ENCODE peak calls at places on chromosome 11, in five cellular contexts. One of them, this sample, is unnamed.

GRCh38 chr11:31827458-31828206 is 16.5 kb upstream of the PAX6 start:
- DNase-seq in activated T-helper 1 cell treated with anti-CD3 and anti-CD28 coated beads, Interleukin-2, amount 50 U/mL, for 16 hours: no peak
- DNase-seq in amniotic epithelial cell: no peak
- DNase-seq in H54: no peak
- DNase-seq in nucleus accumbens: no peak
- DNase-seq in this sample: no peak

GRCh38 chr11:811446-812245 is 1.9 kb downstream of the RPLP2 start:
- DNase-seq in activated T-helper 1 cell treated with anti-CD3 and anti-CD28 coated beads, Interleukin-2, amount 50 U/mL, for 16 hours: no peak
- DNase-seq in amniotic epithelial cell: no peak
- DNase-seq in H54: no peak
- DNase-seq in nucleus accumbens: no peak
- DNase-seq in this sample: no peak

GRCh38 chr11:28619870-28620540 is 511.8 kb downstream of the METTL15 start:
- DNase-seq in activated T-helper 1 cell treated with anti-CD3 and anti-CD28 coated beads, Interleukin-2, amount 50 U/mL, for 16 hours: no peak
- DNase-seq in amniotic epithelial cell: peak; percentile 77
- DNase-seq in H54: no peak
- DNase-seq in nucleus accumbens: no peak
- DNase-seq in this sample: no peak

GRCh38 chr11:33317662-33318061 is 60.5 kb downstream of the HIPK3 start:
- DNase-seq in activated T-helper 1 cell treated with anti-CD3 and anti-CD28 coated beads, Interleukin-2, amount 50 U/mL, for 16 hours: no peak
- DNase-seq in amniotic epithelial cell: peak; percentile 48
- DNase-seq in H54: peak; percentile 22
- DNase-seq in nucleus accumbens: no peak
- DNase-seq in this sample: no peak

GRCh38 chr11:27653990-27654758 is 46.1 kb downstream of the BDNF start:
- DNase-seq in activated T-helper 1 cell treated with anti-CD3 and anti-CD28 coated beads, Interleukin-2, amount 50 U/mL, for 16 hours: no peak
- DNase-seq in amniotic epithelial cell: no peak
- DNase-seq in H54: no peak
- DNase-seq in nucleus accumbens: no peak
- DNase-seq in this sample: no peak

GRCh38 chr11:1468002-1468401 is 18.6 kb downstream of the MOB2 start:
- DNase-seq in activated T-helper 1 cell treated with anti-CD3 and anti-CD28 coated beads, Interleukin-2, amount 50 U/mL, for 16 hours: no peak
- DNase-seq in amniotic epithelial cell: no peak
- DNase-seq in H54: no peak
- DNase-seq in nucleus accumbens: peak; percentile 46
- DNase-seq in this sample: no peak

GRCh38 chr11:70049045-70049444 is 29.1 kb upstream of the ANO1 start:
- DNase-seq in activated T-helper 1 cell treated with anti-CD3 and anti-CD28 coated beads, Interleukin-2, amount 50 U/mL, for 16 hours: no peak
- DNase-seq in amniotic epithelial cell: no peak
- DNase-seq in H54: no peak
- DNase-seq in nucleus accumbens: no peak
- DNase-seq in this sample: no peak

GRCh38 chr11:64536396-64536935 is 54.6 kb upstream of the SLC22A12 start:
- DNase-seq in activated T-helper 1 cell treated with anti-CD3 and anti-CD28 coated beads, Interleukin-2, amount 50 U/mL, for 16 hours: no peak
- DNase-seq in amniotic epithelial cell: no peak
- DNase-seq in H54: no peak
- DNase-seq in nucleus accumbens: no peak
- DNase-seq in this sample: no peak

GRCh38 chr11:61004841-61005240 is 33.4 kb downstream of the CD6 start:
- DNase-seq in activated T-helper 1 cell treated with anti-CD3 and anti-CD28 coated beads, Interleukin-2, amount 50 U/mL, for 16 hours: no peak
- DNase-seq in amniotic epithelial cell: peak; percentile 51
- DNase-seq in H54: no peak
- DNase-seq in nucleus accumbens: no peak
- DNase-seq in this sample: no peak

GRCh38 chr11:47215366-47215925 is 672 bp downstream of the DDB2 start:
- DNase-seq in activated T-helper 1 cell treated with anti-CD3 and anti-CD28 coated beads, Interleukin-2, amount 50 U/mL, for 16 hours: no peak
- DNase-seq in amniotic epithelial cell: peak; percentile 16
- DNase-seq in H54: no peak
- DNase-seq in nucleus accumbens: no peak
- DNase-seq in this sample: peak; percentile 47

GRCh38 chr11:2698386-2699184 is 1.2 kb downstream of the KCNQ1OT1 start:
- DNase-seq in activated T-helper 1 cell treated with anti-CD3 and anti-CD28 coated beads, Interleukin-2, amount 50 U/mL, for 16 hours: no peak
- DNase-seq in amniotic epithelial cell: no peak
- DNase-seq in H54: no peak
- DNase-seq in nucleus accumbens: no peak
- DNase-seq in this sample: no peak

GRCh38 chr11:561148-562003 is 606 bp downstream of the RASSF7 start:
- DNase-seq in activated T-helper 1 cell treated with anti-CD3 and anti-CD28 coated beads, Interleukin-2, amount 50 U/mL, for 16 hours: no peak
- DNase-seq in amniotic epithelial cell: peak; percentile 43
- DNase-seq in H54: peak; percentile 93
- DNase-seq in nucleus accumbens: peak; percentile 38
- DNase-seq in this sample: no peak